ENCODE peak calls at places on chromosomes 1 and 21, in ten cellular contexts. W, T, X, Z, Y, O, G, M, U and S are unnamed samples. For H3K9me3, the result is how much of the 10 kb centered on the place peaks cover.

GRCh38 chr1:172449585-172450523 is 6.0 kb upstream of the PIGC start:
- DNase-seq in T (no peak), M (no peak), G (peak), X (peak), Z (peak), Y (peak), W (peak), U (peak), O (peak), S (no peak)

GRCh38 chr1:16209847-16210407 is 2.5 kb downstream of the ARHGEF19 start:
- DNase-seq in G (no peak), Z (no peak), W (no peak), T (no peak), M (no peak), O (no peak), U (no peak), X (no peak), Y (no peak), S (no peak)

GRCh38 chr1:160030657-160031367 is 978 bp downstream of the PIGM start:
- DNase-seq in O (no peak), U (no peak), G (no peak), Z (no peak), X (peak), M (no peak), Y (no peak), W (peak), T (no peak), S (no peak)

GRCh38 chr1:174204697-174205308 is 45.5 kb downstream of the RABGAP1L start:
- DNase-seq in W (no peak), G (no peak), Z (no peak), M (no peak), X (no peak), Y (no peak), O (no peak), T (no peak), U (no peak), S (no peak)

GRCh38 chr21:39885119-39885848 is 18.0 kb downstream of the PCP4 start:
- DNase-seq in Z (no peak), G (peak), W (no peak), Y (no peak), O (no peak), T (no peak), M (no peak), U (peak), X (no peak), S (no peak)

GRCh38 chr1:153794671-153795324 is 19.6 kb downstream of the SLC27A3 start:
- DNase-seq in X (no peak), M (no peak), Z (no peak), U (no peak), Y (no peak), T (no peak), G (peak), W (no peak), O (no peak), S (no peak)

GRCh38 chr21:22456241-22456640 is 1458.0 kb downstream of the NCAM2 start:
- DNase-seq in G (no peak), W (no peak), U (no peak), X (no peak), Z (no peak), Y (no peak), M (no peak), T (no peak), O (no peak), S (no peak)

GRCh38 chr1:166113630-166114029 is 53.2 kb downstream of the FAM78B start:
- DNase-seq in Z (no peak), M (no peak), O (no peak), X (no peak), G (no peak), T (no peak), U (no peak), W (no peak), Y (no peak), S (no peak)

GRCh38 chr21:46121286-46122221 is 23.6 kb downstream of the COL6A2 start:
- DNase-seq in O (no peak), U (peak), Y (no peak), W (no peak), Z (no peak), M (peak), T (no peak), X (no peak), G (no peak), S (no peak)

GRCh38 chr1:204077979-204078696 is 5.2 kb downstream of the SOX13 start:
- DNase-seq in T (no peak), M (no peak), Z (peak), O (no peak), X (no peak), G (no peak), U (no peak), W (no peak), Y (peak), S (no peak)

GRCh38 chr1:46171351-46171750 is 3.5 kb upstream of the TSPAN1 start:
- DNase-seq in M (no peak), W (no peak), G (peak), X (no peak), U (peak), T (no peak), Y (peak), O (no peak), Z (peak), S (no peak)

GRCh38 chr1:232786845-232787455 is 18.3 kb upstream of the MAP10 start:
- DNase-seq in X (no peak), U (no peak), Y (no peak), G (no peak), T (no peak), Z (no peak), W (no peak), O (no peak), M (no peak), S (no peak)

GRCh38 chr1:209884665-209885117 is 53.3 kb upstream of the SYT14 start:
- DNase-seq in Y (peak), U (no peak), Z (peak), O (no peak), M (no peak), G (peak), W (peak), X (peak), T (peak), S (no peak)

GRCh38 chr1:24074817-24075725 is 36.9 kb downstream of the MYOM3 start:
- DNase-seq in X (peak), U (no peak), T (no peak), Y (peak), M (no peak), O (no peak), G (no peak), Z (no peak), W (no peak), S (no peak)

GRCh38 chr21:35045539-35046222 is 3.4 kb downstream of the RUNX1 start:
- DNase-seq in W (no peak), T (no peak), X (no peak), G (no peak), Z (no peak), M (no peak), U (no peak), Y (no peak), O (peak), S (no peak)

GRCh38 chr1:192709544-192709943 is 73.6 kb downstream of the RGS13 start:
- DNase-seq in G (no peak), Z (no peak), W (peak), U (no peak), X (no peak), M (no peak), O (no peak), Y (no peak), T (no peak), S (no peak)

GRCh38 chr1:200040516-200041138 is 13.1 kb downstream of the NR5A2 start:
- DNase-seq in Z (no peak), W (no peak), O (no peak), Y (no peak), U (no peak), X (peak), M (no peak), G (no peak), T (no peak), S (no peak)

GRCh38 chr1:115807723-115808122 is 33.2 kb downstream of the NHLH2 start:
- DNase-seq in M (no peak), Y (peak), X (peak), W (peak), U (no peak), T (no peak), O (peak), Z (peak), G (no peak), S (no peak)

GRCh38 chr1:233656032-233656620 is 42.2 kb downstream of the KCNK1 start:
- DNase-seq in Y (peak), U (no peak), O (no peak), T (no peak), X (no peak), W (no peak), M (no peak), Z (no peak), G (no peak), S (no peak)

GRCh38 chr1:117127840-117128239 is 6.3 kb upstream of the TRIM45 start:
- DNase-seq in Z (peak), G (no peak), O (no peak), U (no peak), M (no peak), X (no peak), Y (no peak), T (no peak), W (peak), S (no peak)

GRCh38 chr21:33080776-33081175 is 10.8 kb downstream of the OLIG1 start:
- DNase-seq in Z (no peak), W (no peak), U (no peak), O (no peak), G (no peak), T (no peak), Y (no peak), X (no peak), M (no peak), S (no peak)

GRCh38 chr1:241356519-241357365 is at the start of gene RGS7:
- DNase-seq in X (peak), T (no peak), Z (peak), M (no peak), G (peak), U (peak), W (peak), O (no peak), Y (no peak), S (peak)

GRCh38 chr1:42105025-42105424 is 48.2 kb upstream of the GUCA2B start:
- DNase-seq in X (no peak), Y (no peak), T (no peak), M (no peak), U (no peak), W (no peak), Z (no peak), G (no peak), O (no peak), S (no peak)

GRCh38 chr1:85581802-85582686 is 1.5 kb downstream of the CCN1 start:
- DNase-seq in W (peak), M (no peak), X (no peak), T (no peak), Z (peak), U (peak), G (peak), Y (peak), O (no peak), S (peak)

GRCh38 chr1:234579967-234580366 is 30.0 kb downstream of the IRF2BP2 start:
- DNase-seq in T (no peak), U (no peak), G (no peak), X (no peak), M (no peak), O (no peak), Z (no peak), W (peak), Y (no peak), S (no peak)

GRCh38 chr1:147882535-147882934 is 20.1 kb upstream of the GJA8 start:
- DNase-seq in U (no peak), T (no peak), O (no peak), X (no peak), Y (no peak), G (no peak), M (no peak), W (no peak), Z (no peak), S (no peak)

GRCh38 chr1:18299441-18300338 is 181.0 kb upstream of the KLHDC7A start:
- DNase-seq in X (peak), G (no peak), Y (no peak), W (peak), U (no peak), T (no peak), Z (no peak), M (no peak), O (no peak), S (no peak)

GRCh38 chr1:165891461-165891860 is 64.0 kb downstream of the UCK2 start:
- DNase-seq in G (no peak), U (no peak), Y (no peak), W (no peak), M (no peak), T (no peak), O (no peak), X (no peak), Z (no peak), S (no peak)

GRCh38 chr21:34977333-34977732 is 71.8 kb downstream of the RUNX1 start:
- DNase-seq in T (no peak), O (no peak), M (no peak), U (no peak), Z (no peak), X (no peak), G (no peak), Y (no peak), W (no peak), S (no peak)

GRCh38 chr1:233252436-233252835 is 43.1 kb downstream of the PCNX2 start:
- DNase-seq in X (no peak), Y (no peak), T (no peak), G (no peak), W (no peak), M (no peak), Z (no peak), U (no peak), O (no peak), S (peak)

GRCh38 chr1:4002741-4003140 is 102.7 kb upstream of the C1orf174 start:
- DNase-seq in X (no peak), Z (no peak), G (no peak), Y (no peak), U (no peak), T (no peak), O (no peak), M (no peak), W (no peak), S (no peak)

GRCh38 chr1:4000811-4001251 is 100.8 kb upstream of the C1orf174 start:
- DNase-seq in X (no peak), O (no peak), G (no peak), M (no peak), Y (no peak), T (no peak), W (no peak), U (no peak), Z (no peak), S (no peak)

GRCh38 chr1:3999941-4000735 is 100.1 kb upstream of the C1orf174 start:
- DNase-seq in U (no peak), Y (no peak), Z (no peak), M (no peak), T (no peak), G (no peak), W (no peak), X (no peak), O (no peak), S (no peak)

GRCh38 chr1:4002061-4002521 is 102.0 kb upstream of the C1orf174 start:
- DNase-seq in Y (no peak), T (no peak), U (no peak), O (no peak), X (no peak), W (no peak), Z (no peak), M (no peak), G (no peak), S (no peak)

DNA sequence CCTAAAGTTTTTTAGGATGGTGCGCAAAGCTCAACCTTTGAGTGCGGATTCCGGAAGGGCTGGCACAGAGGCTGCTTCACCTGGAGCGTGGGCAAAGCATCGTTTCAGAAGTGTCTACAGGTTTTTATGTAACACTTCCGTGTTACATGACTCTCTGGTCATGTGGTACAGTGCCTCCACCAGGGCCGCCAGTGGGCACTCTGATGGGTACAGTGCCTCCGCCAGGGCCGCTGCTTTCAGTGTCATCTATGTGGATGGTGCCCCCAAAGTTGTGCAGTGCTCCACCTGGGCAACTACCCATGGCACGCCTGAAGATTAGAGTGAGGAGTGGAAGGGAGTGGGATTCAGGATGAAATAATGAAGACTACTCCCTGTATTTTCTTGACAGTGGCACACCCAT is 101.4 kb upstream of the C1orf174 start:
- DNase-seq in G (no peak), U (no peak), Z (no peak), X (no peak), T (no peak), Y (no peak), M (no peak), O (no peak), W (no peak), S (no peak)
- H3K9me3 ChIP-seq in G (under half), U (under half), Z (under half), X (under half), T (under half), Y (under half), M (under half), O (under half), W (under half), S (under half)

DNA sequence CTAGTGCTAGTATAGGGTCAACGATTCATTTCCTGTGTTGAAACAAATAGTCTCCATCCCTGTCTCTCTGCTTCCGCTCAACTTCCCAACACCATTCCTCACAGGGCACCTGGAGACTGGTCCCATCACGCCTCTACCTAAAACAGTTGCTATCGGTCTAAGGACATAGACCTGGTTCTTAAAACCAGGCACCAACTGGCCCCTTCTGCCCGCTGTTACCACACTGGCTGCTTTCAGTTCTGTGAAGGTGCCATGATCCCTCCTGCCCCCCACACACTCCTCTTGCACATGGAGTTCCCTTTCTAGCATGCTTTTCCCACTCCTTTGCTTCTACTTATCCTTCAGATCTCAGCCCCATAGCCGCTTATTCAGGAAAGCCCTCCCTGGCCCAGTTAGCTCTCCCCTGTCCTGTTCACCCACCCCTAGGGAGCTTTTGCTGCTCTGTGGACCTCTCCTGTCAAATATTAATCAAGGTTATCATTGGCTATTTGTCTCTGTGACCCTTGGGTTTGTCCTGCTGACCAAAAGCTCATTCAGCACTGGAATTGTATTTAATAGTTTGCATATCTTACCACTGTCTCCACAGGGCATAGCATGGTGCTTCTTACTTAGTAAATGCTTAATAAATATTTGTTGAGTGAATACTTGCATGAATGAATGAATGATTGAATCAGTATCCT is 11.9 kb upstream of the KPRP start:
- DNase-seq in T (no peak), Z (no peak), W (no peak), X (no peak), O (no peak), M (no peak), G (no peak), Y (no peak), U (no peak), S (no peak)
- H3K9me3 ChIP-seq in T (under half), Z (under half), W (under half), X (under half), O (under half), M (under half), G (under half), Y (under half), U (under half), S (under half)

GRCh38 chr1:69090752-69091151 is 477.0 kb upstream of the LRRC7 start:
- DNase-seq in T (no peak), Z (no peak), Y (no peak), W (no peak), G (no peak), X (no peak), U (no peak), M (no peak), O (no peak), S (no peak)
- H3K9me3 ChIP-seq in T (under half), Z (under half), Y (under half), W (under half), G (under half), X (under half), U (under half), M (under half), O (under half), S (under half)

DNA sequence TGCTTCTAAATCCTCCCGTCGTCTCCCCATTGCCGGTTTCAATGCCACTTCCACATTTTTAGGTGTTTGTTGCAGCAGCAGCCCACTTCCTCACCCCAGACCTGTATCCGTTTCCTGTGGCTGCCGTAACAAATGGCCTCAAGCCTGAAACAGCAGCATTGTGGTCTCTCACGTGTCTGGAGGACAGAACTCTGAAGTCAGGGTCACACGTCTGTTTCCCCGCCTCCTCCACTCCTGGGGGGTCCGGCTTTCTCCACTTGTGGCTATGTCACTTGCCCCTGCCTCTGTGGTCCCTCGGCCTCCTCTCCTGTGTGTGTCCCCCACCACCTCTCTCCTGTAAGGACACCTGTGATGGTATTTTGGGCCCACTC is 21.8 kb downstream of the TRPM2 start:
- DNase-seq in U (no peak), Z (peak), X (peak), T (no peak), G (no peak), O (no peak), Y (no peak), M (no peak), W (no peak), S (no peak)
- H3K9me3 ChIP-seq in U (under half), Z (under half), X (under half), T (under half), G (under half), O (under half), Y (under half), M (under half), W (under half), S (under half)

GRCh38 chr21:10627316-10627863 is 106.0 kb downstream of the TPTE start:
- DNase-seq in U (no peak), Z (no peak), T (no peak), X (no peak), O (no peak), M (no peak), G (no peak), Y (no peak), W (no peak), S (no peak)
- H3K9me3 ChIP-seq in U (half or more), Z (under half), T (under half), X (half or more), O (under half), M (under half), G (under half), Y (under half), W (under half), S (under half)

GRCh38 chr1:227526524-227526923 is 36.8 kb upstream of the ZNF678 start:
- DNase-seq in T (no peak), U (no peak), X (no peak), G (no peak), Y (no peak), W (no peak), Z (no peak), O (no peak), M (no peak), S (no peak)
- H3K9me3 ChIP-seq in T (under half), U (half or more), X (half or more), G (half or more), Y (under half), W (under half), Z (under half), O (under half), M (under half), S (under half)

GRCh38 chr1:219331424-219331823 is 157.7 kb downstream of the LYPLAL1 start:
- DNase-seq in M (no peak), T (no peak), Z (no peak), X (no peak), W (no peak), G (no peak), O (no peak), Y (no peak), U (no peak), S (no peak)

GRCh38 chr1:219329606-219330005 is 155.9 kb downstream of the LYPLAL1 start:
- DNase-seq in O (no peak), Y (no peak), U (no peak), G (no peak), T (no peak), X (no peak), W (peak), M (no peak), Z (no peak), S (no peak)

GRCh38 chr1:219337588-219337987 is 163.9 kb downstream of the LYPLAL1 start:
- DNase-seq in Y (no peak), Z (no peak), O (no peak), T (no peak), G (no peak), X (no peak), M (no peak), W (no peak), U (no peak), S (no peak)

GRCh38 chr1:219330669-219331068 is 157.0 kb downstream of the LYPLAL1 start:
- DNase-seq in O (no peak), T (no peak), X (no peak), Z (no peak), Y (no peak), M (no peak), U (no peak), W (no peak), G (no peak), S (no peak)

DNA sequence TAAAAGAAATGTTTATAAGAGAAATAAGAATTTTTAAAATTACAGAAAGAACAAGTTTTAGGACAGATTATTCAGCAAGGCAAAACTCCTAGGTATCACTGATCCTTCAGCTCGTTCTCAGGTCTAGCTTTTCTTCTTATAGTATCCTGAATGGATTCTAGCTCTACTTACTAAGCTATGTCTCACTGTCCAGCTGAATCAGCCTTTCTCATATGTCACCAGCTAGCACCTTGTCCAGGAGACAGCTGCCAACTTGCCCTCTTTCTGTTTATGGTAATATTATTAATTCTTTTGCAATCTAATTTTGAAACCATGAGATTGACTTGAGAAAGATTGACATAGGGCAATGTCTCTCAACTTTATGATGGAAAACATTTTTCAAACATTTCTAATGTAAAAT is 159.9 kb downstream of the LYPLAL1 start:
- DNase-seq in Z (no peak), U (no peak), O (no peak), Y (no peak), G (no peak), W (no peak), M (no peak), X (no peak), T (no peak), S (no peak)
- H3K9me3 ChIP-seq in Z (under half), U (under half), O (under half), Y (under half), G (under half), W (under half), M (under half), X (under half), T (under half), S (under half)